ENCODE peak calls at places on chromosomes 11 and 22, in ten cellular contexts. T, R, W, M, X, D, H, I, V and N are unnamed samples.

GRCh38 chr11:93904711-93905110 is 54.3 kb upstream of the VSTM5 start:
- DNase-seq in I (no peak), R (no peak), T (no peak), D (no peak), M (no peak), H (no peak), X (no peak), V (no peak), W (no peak), N (no peak)

GRCh38 chr22:44394246-44395115 is 81.7 kb upstream of the SHISAL1 start:
- DNase-seq in M (no peak), W (no peak), R (no peak), V (peak), T (no peak), D (no peak), H (no peak), I (no peak), X (peak), N (no peak)

GRCh38 chr11:131536159-131536558 is 165.7 kb downstream of the NTM start:
- DNase-seq in X (no peak), I (no peak), H (no peak), R (no peak), V (no peak), D (no peak), W (no peak), T (no peak), M (no peak), N (no peak)

GRCh38 chr22:50529416-50530279 is at the start of gene TYMP:
- DNase-seq in X (peak), R (peak), I (no peak), W (no peak), V (peak), T (peak), D (peak), M (peak), H (no peak), N (peak)

GRCh38 chr22:39130892-39131855 is 21.3 kb downstream of the CBX7 start:
- DNase-seq in I (no peak), D (no peak), V (no peak), T (no peak), M (no peak), H (no peak), W (no peak), R (no peak), X (no peak), N (no peak)

GRCh38 chr11:36376888-36377758 is 81.0 kb downstream of the PRR5L start:
- DNase-seq in D (peak), W (peak), R (peak), I (peak), V (peak), T (peak), M (peak), X (peak), H (no peak), N (peak)

GRCh38 chr11:3840289-3840869 is 380 bp downstream of the RHOG start:
- DNase-seq in W (no peak), D (no peak), X (no peak), H (no peak), R (peak), T (peak), I (peak), M (peak), V (no peak), N (no peak)

GRCh38 chr11:111605681-111606080 is 3.4 kb downstream of the SIK2 start:
- DNase-seq in R (no peak), V (no peak), M (no peak), D (no peak), H (no peak), T (no peak), I (no peak), X (no peak), W (no peak), N (no peak)

GRCh38 chr11:33733978-33734377 is 2.2 kb downstream of the CD59 start:
- DNase-seq in X (no peak), T (no peak), R (no peak), V (no peak), D (no peak), H (no peak), M (no peak), W (no peak), I (no peak), N (no peak)

GRCh38 chr22:40628354-40629042 is 8.0 kb downstream of the MRTFA start:
- DNase-seq in T (no peak), D (no peak), I (no peak), W (peak), R (no peak), H (no peak), M (no peak), V (no peak), X (peak), N (no peak)

GRCh38 chr11:66071326-66071870 is 1.3 kb downstream of the PACS1 start:
- DNase-seq in H (no peak), R (no peak), T (peak), D (no peak), V (no peak), X (no peak), I (no peak), M (no peak), W (no peak), N (no peak)

GRCh38 chr22:48488149-48488551 is 1339.5 kb downstream of the BRD1 start:
- DNase-seq in H (no peak), D (no peak), M (no peak), W (no peak), R (no peak), X (no peak), T (no peak), V (no peak), I (no peak), N (no peak)

GRCh38 chr11:33737362-33737821 is 1.2 kb upstream of the CD59 start:
- DNase-seq in D (no peak), I (no peak), W (no peak), H (no peak), M (no peak), T (no peak), V (no peak), R (no peak), X (no peak), N (no peak)